ENCODE peak calls at places on chromosomes 1 and 21, in eight cellular contexts. One of them, this sample, is unnamed.

GRCh38 chr1:91831132-91831930 is 54.6 kb downstream of the TGFBR3 start:
- DNase-seq in trophoblast cell: no peak
- DNase-seq in HuH-7.5: no peak
- DNase-seq in NCI-H1092 treated with DMSO at 0.1 percent for 48 hours: no peak
- DNase-seq in germinal center: no peak
- DNase-seq in AG10803: peak
- DNase-seq in T-cell: no peak
- DNase-seq in GM03348: no peak
- DNase-seq in this sample: no peak

GRCh38 chr1:237029240-237029639 is 12.7 kb upstream of the RYR2 start:
- DNase-seq in trophoblast cell: no peak
- DNase-seq in HuH-7.5: no peak
- DNase-seq in NCI-H1092 treated with DMSO at 0.1 percent for 48 hours: no peak
- DNase-seq in germinal center: no peak
- DNase-seq in AG10803: no peak
- DNase-seq in T-cell: no peak
- DNase-seq in GM03348: no peak
- DNase-seq in this sample: no peak

GRCh38 chr1:153790282-153790995 is 15.2 kb downstream of the SLC27A3 start:
- DNase-seq in trophoblast cell: no peak
- DNase-seq in HuH-7.5: no peak
- DNase-seq in NCI-H1092 treated with DMSO at 0.1 percent for 48 hours: peak
- DNase-seq in germinal center: no peak
- DNase-seq in AG10803: peak
- DNase-seq in T-cell: no peak
- DNase-seq in GM03348: peak
- DNase-seq in this sample: no peak

GRCh38 chr21:36965720-36966065 is 776 bp downstream of the HLCS start:
- DNase-seq in trophoblast cell: no peak
- DNase-seq in HuH-7.5: no peak
- DNase-seq in NCI-H1092 treated with DMSO at 0.1 percent for 48 hours: no peak
- DNase-seq in germinal center: no peak
- DNase-seq in AG10803: no peak
- DNase-seq in T-cell: no peak
- DNase-seq in GM03348: no peak
- DNase-seq in this sample: no peak

GRCh38 chr1:209808059-209808494 is 2.1 kb upstream of the IRF6 start:
- DNase-seq in trophoblast cell: peak
- DNase-seq in HuH-7.5: no peak
- DNase-seq in NCI-H1092 treated with DMSO at 0.1 percent for 48 hours: peak
- DNase-seq in germinal center: no peak
- DNase-seq in AG10803: peak
- DNase-seq in T-cell: no peak
- DNase-seq in GM03348: peak
- DNase-seq in this sample: peak

GRCh38 chr1:154745286-154745731 is 124.8 kb downstream of the KCNN3 start:
- DNase-seq in trophoblast cell: no peak
- DNase-seq in HuH-7.5: no peak
- DNase-seq in NCI-H1092 treated with DMSO at 0.1 percent for 48 hours: no peak
- DNase-seq in germinal center: no peak
- DNase-seq in AG10803: peak
- DNase-seq in T-cell: no peak
- DNase-seq in GM03348: no peak
- DNase-seq in this sample: no peak

GRCh38 chr21:33703750-33704606 is 61.7 kb downstream of the ITSN1 start:
- DNase-seq in trophoblast cell: peak
- DNase-seq in HuH-7.5: no peak
- DNase-seq in NCI-H1092 treated with DMSO at 0.1 percent for 48 hours: no peak
- DNase-seq in germinal center: no peak
- DNase-seq in AG10803: no peak
- DNase-seq in T-cell: no peak
- DNase-seq in GM03348: no peak
- DNase-seq in this sample: no peak

GRCh38 chr1:26280333-26281042 is 602 bp downstream of the SH3BGRL3 start:
- DNase-seq in trophoblast cell: no peak
- DNase-seq in HuH-7.5: peak
- DNase-seq in NCI-H1092 treated with DMSO at 0.1 percent for 48 hours: no peak
- DNase-seq in germinal center: no peak
- DNase-seq in AG10803: no peak
- DNase-seq in T-cell: no peak
- DNase-seq in GM03348: peak
- DNase-seq in this sample: peak

GRCh38 chr1:10975567-10976326 is 36.7 kb upstream of the TARDBP start:
- DNase-seq in trophoblast cell: no peak
- DNase-seq in HuH-7.5: no peak
- DNase-seq in NCI-H1092 treated with DMSO at 0.1 percent for 48 hours: no peak
- DNase-seq in germinal center: no peak
- DNase-seq in AG10803: peak
- DNase-seq in T-cell: no peak
- DNase-seq in GM03348: peak
- DNase-seq in this sample: peak

GRCh38 chr21:33265664-33266049 is 510 bp upstream of the IL10RB start:
- DNase-seq in trophoblast cell: peak
- DNase-seq in HuH-7.5: no peak
- DNase-seq in NCI-H1092 treated with DMSO at 0.1 percent for 48 hours: no peak
- DNase-seq in germinal center: peak
- DNase-seq in AG10803: no peak
- DNase-seq in T-cell: peak
- DNase-seq in GM03348: no peak
- DNase-seq in this sample: peak

GRCh38 chr1:183609313-183609712 is 19.1 kb upstream of the NCF2 start:
- DNase-seq in trophoblast cell: no peak
- DNase-seq in HuH-7.5: no peak
- DNase-seq in NCI-H1092 treated with DMSO at 0.1 percent for 48 hours: no peak
- DNase-seq in germinal center: peak
- DNase-seq in AG10803: peak
- DNase-seq in T-cell: no peak
- DNase-seq in GM03348: peak
- DNase-seq in this sample: peak

GRCh38 chr1:94317790-94318188 is 80.4 kb upstream of the ARHGAP29 start:
- DNase-seq in trophoblast cell: no peak
- DNase-seq in HuH-7.5: no peak
- DNase-seq in NCI-H1092 treated with DMSO at 0.1 percent for 48 hours: no peak
- DNase-seq in germinal center: no peak
- DNase-seq in AG10803: no peak
- DNase-seq in T-cell: no peak
- DNase-seq in GM03348: no peak
- DNase-seq in this sample: no peak

This sample was measured in SW480.